ENCODE peak calls at places on chromosome 11, in nine cellular contexts. H is body of pancreas; W is CD8-positive, alpha-beta T cell; Y is ovary; K is esophagus squamous epithelium; V is adrenal gland; X is stomach; A is pancreas; F is right lobe of liver. S is an unnamed sample.

GRCh38 chr11:70495351-70496310 is 97.3 kb downstream of the CTTN start:
- DNase-seq in H (no peak), W (no peak), Y (no peak), K (no peak), V (no peak), X (no peak), A (no peak), F (peak; percentile 9), S (peak; percentile 10)

GRCh38 chr11:22508691-22509090 is 116.9 kb downstream of the FANCF start:
- DNase-seq in H (no peak), W (no peak), Y (no peak), K (no peak), V (no peak), X (no peak), A (no peak), F (no peak), S (no peak)

GRCh38 chr11:119518746-119519382 is 95.9 kb upstream of the THY1 start:
- DNase-seq in H (no peak), W (no peak), Y (no peak), K (no peak), V (no peak), X (no peak), A (no peak), F (no peak), S (no peak)

GRCh38 chr11:120068114-120068573 is 69.8 kb downstream of the TRIM29 start:
- DNase-seq in H (no peak), W (no peak), Y (no peak), K (no peak), V (no peak), X (no peak), A (no peak), F (no peak), S (no peak)

GRCh38 chr11:73249858-73250773 is 22.0 kb upstream of the P2RY6 start:
- DNase-seq in H (no peak), W (no peak), Y (no peak), K (no peak), V (no peak), X (no peak), A (no peak), F (no peak), S (no peak)

GRCh38 chr11:68441466-68442230 is 18.9 kb upstream of the PPP6R3 start:
- DNase-seq in H (no peak), W (no peak), Y (no peak), K (no peak), V (no peak), X (no peak), A (no peak), F (no peak), S (no peak)

GRCh38 chr11:70067036-70067435 is 11.1 kb upstream of the ANO1 start:
- DNase-seq in H (no peak), W (no peak), Y (no peak), K (no peak), V (no peak), X (no peak), A (no peak), F (no peak), S (no peak)

GRCh38 chr11:129894281-129895125 is 875 bp downstream of the NFRKB start:
- DNase-seq in H (no peak), W (no peak), Y (no peak), K (no peak), V (no peak), X (no peak), A (no peak), F (no peak), S (no peak)

GRCh38 chr11:26070981-26071380 is 260.9 kb upstream of the ANO3 start:
- DNase-seq in H (no peak), W (no peak), Y (no peak), K (no peak), V (no peak), X (no peak), A (no peak), F (no peak), S (no peak)

GRCh38 chr11:118643142-118643994 is 36.0 kb downstream of the PHLDB1 start:
- DNase-seq in H (peak; percentile 73), W (no peak), Y (no peak), K (no peak), V (no peak), X (no peak), A (peak; percentile 73), F (no peak), S (peak; percentile 56)

GRCh38 chr11:19326499-19326898 is 85.8 kb upstream of the E2F8 start:
- DNase-seq in H (no peak), W (no peak), Y (no peak), K (no peak), V (no peak), X (no peak), A (no peak), F (no peak), S (no peak)

GRCh38 chr11:116232364-116232801 is 540.4 kb downstream of the BUD13 start:
- DNase-seq in H (no peak), W (no peak), Y (no peak), K (no peak), V (no peak), X (no peak), A (no peak), F (no peak), S (no peak)
- H3K4me1 ChIP-seq in H (no peaks in the 10 kb centered on the region), W (no peaks in the 10 kb centered on the region), Y (no peaks in the 10 kb centered on the region), K (peaks cover 18% of the 10 kb centered on the region), V (no peaks in the 10 kb centered on the region), X (no peaks in the 10 kb centered on the region), A (no peaks in the 10 kb centered on the region), F (no peaks in the 10 kb centered on the region), S (peaks cover 4% of the 10 kb centered on the region)

DNA sequence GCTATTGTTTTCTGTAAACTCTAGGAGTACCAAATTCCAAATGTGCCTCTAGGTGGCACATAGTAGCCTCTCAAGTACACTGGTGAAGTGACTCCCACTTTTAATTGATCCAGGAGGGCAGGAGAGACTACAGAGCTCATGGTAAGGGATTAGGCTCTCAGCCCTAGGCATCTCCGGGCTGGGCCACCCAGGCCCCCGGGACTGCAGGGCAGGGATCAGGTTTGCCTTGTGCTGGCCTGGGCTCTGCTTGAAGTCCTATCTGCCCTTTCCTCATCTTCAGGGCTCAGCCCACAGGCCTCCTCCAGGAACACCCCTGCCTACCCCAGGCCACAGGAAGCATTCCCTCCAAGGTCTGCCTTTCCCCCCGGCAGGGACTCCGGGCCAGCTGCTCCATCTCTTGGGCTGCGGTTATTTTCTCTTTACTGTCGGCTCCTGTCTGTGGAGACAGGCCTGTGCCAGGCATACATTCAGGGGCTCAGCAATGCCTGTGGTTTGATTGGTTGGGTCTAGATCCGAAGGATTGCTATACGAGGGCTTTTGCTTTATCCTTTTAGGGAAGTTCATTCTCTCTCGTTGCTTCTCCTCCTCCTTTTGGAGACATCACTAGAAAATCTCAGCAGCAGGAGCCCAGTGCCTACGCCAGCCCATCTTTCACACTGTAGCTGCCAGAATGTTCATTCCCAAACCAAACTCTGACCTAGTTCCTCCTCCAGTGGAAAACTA is 32.8 kb downstream of the PARVA start:
- DNase-seq in H (no peak), W (no peak), Y (no peak), K (no peak), V (no peak), X (no peak), A (no peak), F (no peak), S (no peak)
- TF ChIP-seq CTCF in H (no peak), W (no peak), Y (no peak), K (no peak), V (no peak), X (no peak), A (no peak), F (no peak), S (peak; percentile 34)

GRCh38 chr11:43547411-43547718 is 133.2 kb upstream of the HSD17B12 start:
- DNase-seq in H (peak; percentile 18), W (no peak), Y (peak; percentile 68), K (no peak), V (peak; percentile 43), X (peak; percentile 26), A (peak; percentile 10), F (no peak), S (no peak)
- H3K27ac ChIP-seq in H (no peak overlapping the region), W (no peak overlapping the region), Y (peak overlapping the region; percentile 71), K (no peak overlapping the region), V (no peak overlapping the region), X (peak overlapping the region; percentile 1), A (no peak overlapping the region), F (no peak overlapping the region), S (no peak overlapping the region)

DNA sequence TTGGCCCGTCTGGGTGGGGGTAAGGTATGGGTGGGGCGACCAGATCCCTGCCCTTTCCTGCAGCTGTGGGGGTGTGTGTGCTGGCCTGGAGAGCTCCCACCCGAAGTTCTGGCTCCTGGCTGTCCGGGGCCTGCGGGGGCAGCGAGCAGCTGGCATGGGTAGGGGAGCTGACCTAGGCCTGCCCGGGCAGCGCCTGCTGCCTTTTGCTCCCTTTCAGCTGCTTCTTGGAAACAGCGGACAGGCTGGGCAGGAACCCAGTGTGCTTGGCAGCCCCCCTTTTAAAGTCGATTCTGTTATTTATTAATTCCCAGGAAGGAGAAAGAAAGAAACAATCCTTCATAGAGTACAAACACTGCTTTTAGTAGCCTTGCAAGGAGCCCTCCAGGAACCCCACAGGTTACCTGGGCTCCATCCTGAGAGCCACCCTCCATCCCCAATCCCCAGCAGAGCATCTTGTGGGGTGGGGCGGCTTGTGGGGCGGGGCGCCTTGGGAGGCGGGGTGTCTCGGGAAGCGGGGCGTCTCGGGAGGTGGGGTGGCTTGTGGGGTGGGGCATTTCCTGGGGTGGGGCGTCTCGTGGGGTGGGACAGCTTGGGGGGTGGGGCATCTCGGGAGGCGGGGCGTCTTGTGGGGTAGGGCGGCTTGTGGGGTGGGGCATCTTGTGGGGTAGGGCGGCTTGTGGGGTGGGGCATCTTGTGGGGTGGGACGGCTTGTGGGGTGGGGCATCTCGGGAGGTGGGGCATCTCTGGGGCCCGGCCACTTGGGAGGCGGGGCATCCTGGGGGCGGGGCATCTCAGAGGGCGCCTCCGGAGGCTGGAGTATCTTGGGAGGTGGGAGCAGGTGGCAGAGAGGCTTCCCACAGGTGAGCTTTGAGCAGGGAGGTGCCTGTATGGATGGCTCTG is 7.0 kb downstream of the CD81 start:
- DNase-seq in H (peak; percentile 51), W (peak; percentile 59), Y (peak; percentile 33), K (no peak), V (no peak), X (no peak), A (no peak), F (peak; percentile 39), S (no peak)
- H3K4me1 ChIP-seq in H (peaks cover 91% of the 10 kb centered on the region), W (peaks cover 71% of the 10 kb centered on the region), Y (peaks cover 65% of the 10 kb centered on the region), K (peaks cover 100% of the 10 kb centered on the region), V (peaks cover 88% of the 10 kb centered on the region), X (peaks cover 100% of the 10 kb centered on the region), A (peaks cover 35% of the 10 kb centered on the region), F (no peaks in the 10 kb centered on the region), S (peaks cover 98% of the 10 kb centered on the region)

GRCh38 chr11:58647141-58647699 is 24.8 kb downstream of the CNTF start:
- DNase-seq in H (no peak), W (no peak), Y (no peak), K (no peak), V (no peak), X (no peak), A (no peak), F (no peak), S (no peak)
- TF ChIP-seq CTCF in H (no peak), W (no peak), Y (no peak), K (no peak), V (no peak), X (no peak), A (no peak), F (no peak), S (no peak)

S was measured in left ventricle myocardium inferior.